ENCODE peak calls at places on chromosomes 4 and X, in four cellular contexts. One of them, this sample, is unnamed.

GRCh38 chr4:177308125-177308524 is 1.5 kb upstream of the NEIL3 start:
- DNase-seq in colonic mucosa: no peak
- DNase-seq in activated naive CD4-positive, alpha-beta T cell treated with anti-CD3 and anti-CD28 coated beads for 36 hours: no peak
- DNase-seq in AG08395: peak; percentile 50
- DNase-seq in this sample: no peak

GRCh38 chr4:79044260-79044659 is 105.0 kb upstream of the PAQR3 start:
- DNase-seq in activated naive CD4-positive, alpha-beta T cell treated with anti-CD3 and anti-CD28 coated beads for 36 hours: no peak
- DNase-seq in colonic mucosa: no peak
- DNase-seq in AG08395: no peak
- DNase-seq in this sample: no peak

GRCh38 chr4:31290836-31291235 is 570.7 kb downstream of the PCDH7 start:
- DNase-seq in activated naive CD4-positive, alpha-beta T cell treated with anti-CD3 and anti-CD28 coated beads for 36 hours: no peak
- DNase-seq in colonic mucosa: no peak
- DNase-seq in AG08395: no peak
- DNase-seq in this sample: no peak

GRCh38 chrX:24682739-24683432 is 10.8 kb upstream of the POLA1 start:
- DNase-seq in colonic mucosa: no peak
- DNase-seq in activated naive CD4-positive, alpha-beta T cell treated with anti-CD3 and anti-CD28 coated beads for 36 hours: peak; percentile 72
- DNase-seq in AG08395: no peak
- DNase-seq in this sample: no peak

GRCh38 chrX:46819136-46819535 is 17.7 kb upstream of the RP2 start:
- DNase-seq in colonic mucosa: no peak
- DNase-seq in AG08395: no peak
- DNase-seq in activated naive CD4-positive, alpha-beta T cell treated with anti-CD3 and anti-CD28 coated beads for 36 hours: no peak
- DNase-seq in this sample: no peak

GRCh38 chr4:2817701-2818350 is 24.9 kb downstream of the SH3BP2 start:
- DNase-seq in AG08395: peak; percentile 59
- DNase-seq in activated naive CD4-positive, alpha-beta T cell treated with anti-CD3 and anti-CD28 coated beads for 36 hours: peak; percentile 34
- DNase-seq in colonic mucosa: peak; percentile 77
- DNase-seq in this sample: no peak

GRCh38 chr4:10184501-10184938 is 67.9 kb upstream of the WDR1 start:
- DNase-seq in AG08395: no peak
- DNase-seq in activated naive CD4-positive, alpha-beta T cell treated with anti-CD3 and anti-CD28 coated beads for 36 hours: no peak
- DNase-seq in colonic mucosa: no peak
- DNase-seq in this sample: peak; percentile 23

GRCh38 chr4:180827610-180828009 is 1415.6 kb upstream of the TENM3 start:
- DNase-seq in AG08395: no peak
- DNase-seq in activated naive CD4-positive, alpha-beta T cell treated with anti-CD3 and anti-CD28 coated beads for 36 hours: no peak
- DNase-seq in colonic mucosa: no peak
- DNase-seq in this sample: no peak

GRCh38 chrX:52574416-52575275 is 57.8 kb upstream of the XAGE1B start:
- DNase-seq in activated naive CD4-positive, alpha-beta T cell treated with anti-CD3 and anti-CD28 coated beads for 36 hours: peak; percentile 38
- DNase-seq in colonic mucosa: peak; percentile 41
- DNase-seq in AG08395: peak; percentile 56
- DNase-seq in this sample: peak; percentile 38

GRCh38 chr4:155405059-155405458 is 28.3 kb upstream of the MAP9 start:
- DNase-seq in activated naive CD4-positive, alpha-beta T cell treated with anti-CD3 and anti-CD28 coated beads for 36 hours: no peak
- DNase-seq in colonic mucosa: no peak
- DNase-seq in AG08395: no peak
- DNase-seq in this sample: no peak

GRCh38 chr4:136918772-136919171 is 613.5 kb downstream of the PCDH18 start:
- DNase-seq in activated naive CD4-positive, alpha-beta T cell treated with anti-CD3 and anti-CD28 coated beads for 36 hours: no peak
- DNase-seq in colonic mucosa: no peak
- DNase-seq in AG08395: no peak
- DNase-seq in this sample: no peak

GRCh38 chr4:181877329-181877848 is 365.8 kb upstream of the TENM3 start:
- DNase-seq in activated naive CD4-positive, alpha-beta T cell treated with anti-CD3 and anti-CD28 coated beads for 36 hours: no peak
- DNase-seq in colonic mucosa: no peak
- DNase-seq in AG08395: no peak
- DNase-seq in this sample: no peak

GRCh38 chr4:152657657-152658056 is 22.1 kb downstream of the TMEM154 start:
- DNase-seq in activated naive CD4-positive, alpha-beta T cell treated with anti-CD3 and anti-CD28 coated beads for 36 hours: no peak
- DNase-seq in colonic mucosa: no peak
- DNase-seq in AG08395: no peak
- DNase-seq in this sample: no peak

GRCh38 chr4:185265942-185266341 is 56.5 kb downstream of the SNX25 start:
- DNase-seq in colonic mucosa: no peak
- DNase-seq in AG08395: peak; percentile 29
- DNase-seq in activated naive CD4-positive, alpha-beta T cell treated with anti-CD3 and anti-CD28 coated beads for 36 hours: no peak
- DNase-seq in this sample: no peak

GRCh38 chrX:139388234-139388633 is 142.3 kb upstream of the F9 start:
- DNase-seq in AG08395: no peak
- DNase-seq in activated naive CD4-positive, alpha-beta T cell treated with anti-CD3 and anti-CD28 coated beads for 36 hours: no peak
- DNase-seq in colonic mucosa: no peak
- DNase-seq in this sample: no peak

GRCh38 chr4:176308441-176308840 is 11.3 kb upstream of the SPCS3 start:
- DNase-seq in activated naive CD4-positive, alpha-beta T cell treated with anti-CD3 and anti-CD28 coated beads for 36 hours: no peak
- DNase-seq in colonic mucosa: no peak
- DNase-seq in AG08395: no peak
- DNase-seq in this sample: no peak

GRCh38 chr4:113823291-113823659 is 61.7 kb upstream of the CAMK2D start:
- DNase-seq in colonic mucosa: no peak
- DNase-seq in AG08395: no peak
- DNase-seq in activated naive CD4-positive, alpha-beta T cell treated with anti-CD3 and anti-CD28 coated beads for 36 hours: no peak
- DNase-seq in this sample: no peak

GRCh38 chr4:123361195-123361861 is 35.3 kb upstream of the SPRY1 start:
- DNase-seq in activated naive CD4-positive, alpha-beta T cell treated with anti-CD3 and anti-CD28 coated beads for 36 hours: no peak
- DNase-seq in AG08395: peak; percentile 60
- DNase-seq in colonic mucosa: no peak
- DNase-seq in this sample: no peak